ENCODE peak calls at places on chromosomes 1 and 21, in seven cellular contexts. X is fibroblast of mammary gland; D is AG04449; L is thyroid gland; B is CD4-positive, alpha-beta T cell; T is foreskin keratinocyte; M is MM.1S. P is an unnamed sample.

GRCh38 chr1:175569117-175569743 is 174.2 kb downstream of the TNR start:
- DNase-seq in X (no peak), D (no peak), L (no peak), B (no peak), T (no peak), M (no peak), P (no peak)

GRCh38 chr1:107228704-107229103 is 87.9 kb downstream of the NTNG1 start:
- DNase-seq in X (no peak), D (peak; percentile 9), L (no peak), B (no peak), T (peak; percentile 80), M (no peak), P (no peak)

GRCh38 chr21:39444406-39445145 is 1.0 kb downstream of the LCA5L start:
- DNase-seq in X (peak; percentile 32), D (no peak), L (peak; percentile 35), B (no peak), T (no peak), M (no peak), P (no peak)

GRCh38 chr1:42141978-42142377 is 11.2 kb upstream of the GUCA2B start:
- DNase-seq in X (no peak), D (no peak), L (peak; percentile 42), B (no peak), T (no peak), M (no peak), P (no peak)

GRCh38 chr21:29250642-29251041 is 48.1 kb upstream of the BACH1 start:
- DNase-seq in X (no peak), D (no peak), L (no peak), B (no peak), T (no peak), M (no peak), P (no peak)

GRCh38 chr1:51731998-51732397 is 115.1 kb downstream of the OSBPL9 start:
- DNase-seq in X (no peak), D (no peak), L (no peak), B (no peak), T (no peak), M (no peak), P (no peak)

GRCh38 chr1:224433041-224433670 is 1.4 kb downstream of the WDR26 start:
- DNase-seq in X (peak; percentile 26), D (no peak), L (peak; percentile 28), B (no peak), T (no peak), M (peak; percentile 35), P (no peak)

GRCh38 chr1:201421041-201421440 is 489 bp downstream of the TNNI1 start:
- DNase-seq in X (no peak), D (no peak), L (no peak), B (no peak), T (no peak), M (no peak), P (no peak)

GRCh38 chr1:61352845-61353435 is 270.6 kb downstream of the NFIA start:
- DNase-seq in X (no peak), D (no peak), L (no peak), B (no peak), T (no peak), M (no peak), P (no peak)

GRCh38 chr1:66402194-66402593 is 131.8 kb upstream of the SGIP1 start:
- DNase-seq in X (peak; percentile 90), D (no peak), L (no peak), B (no peak), T (no peak), M (peak; percentile 53), P (peak; percentile 47)

GRCh38 chr1:183674339-183674738 is 21.2 kb upstream of the APOBEC4 start:
- DNase-seq in X (peak; percentile 85), D (no peak), L (no peak), B (no peak), T (no peak), M (no peak), P (no peak)

GRCh38 chr1:58884706-58885661 is 101.1 kb upstream of the JUN start:
- DNase-seq in X (no peak), D (no peak), L (no peak), B (no peak), T (no peak), M (no peak), P (no peak)

GRCh38 chr1:93616221-93616995 is 65.2 kb downstream of the BCAR3 start:
- DNase-seq in X (no peak), D (no peak), L (no peak), B (no peak), T (no peak), M (no peak), P (no peak)

GRCh38 chr1:115641762-115642167 is at the start of gene VANGL1:
- DNase-seq in X (peak; percentile 42), D (no peak), L (peak; percentile 84), B (no peak), T (no peak), M (peak; percentile 56), P (peak; percentile 90)

GRCh38 chr1:94622757-94623156 is 81.2 kb upstream of the F3 start:
- DNase-seq in X (peak; percentile 20), D (no peak), L (peak; percentile 30), B (no peak), T (peak; percentile 91), M (no peak), P (no peak)

GRCh38 chr1:28208818-28209441 is 23.9 kb downstream of the DNAJC8 start:
- DNase-seq in X (peak; percentile 73), D (no peak), L (peak; percentile 73), B (peak; percentile 51), T (no peak), M (peak; percentile 68), P (peak; percentile 55)
- TF ChIP-seq CTCF in X (peak; percentile 81), D (peak; percentile 72), L (peak; percentile 31), B (peak; percentile 68), T (peak; percentile 88), M (peak; percentile 71), P (peak; percentile 80)

GRCh38 chr1:97849350-97850339 is 71.2 kb downstream of the DPYD start:
- DNase-seq in X (peak; percentile 88), D (peak; percentile 65), L (no peak), B (no peak), T (peak; percentile 49), M (peak; percentile 37), P (no peak)
- TF ChIP-seq CTCF in X (no peak), D (no peak), L (no peak), B (no peak), T (no peak), M (no peak), P (no peak)

GRCh38 chr1:205376739-205377138 is 20.0 kb upstream of the KLHDC8A start:
- DNase-seq in X (peak; percentile 58), D (no peak), L (no peak), B (no peak), T (no peak), M (no peak), P (no peak)

GRCh38 chr1:205381305-205381704 is 24.6 kb upstream of the KLHDC8A start:
- DNase-seq in X (no peak), D (no peak), L (peak; percentile 23), B (no peak), T (no peak), M (peak; percentile 83), P (no peak)

GRCh38 chr1:205380882-205381281 is 24.2 kb upstream of the KLHDC8A start:
- DNase-seq in X (no peak), D (no peak), L (no peak), B (no peak), T (no peak), M (no peak), P (no peak)

GRCh38 chr1:205377355-205377754 is 20.6 kb upstream of the KLHDC8A start:
- DNase-seq in X (no peak), D (no peak), L (no peak), B (no peak), T (no peak), M (no peak), P (no peak)

DNA sequence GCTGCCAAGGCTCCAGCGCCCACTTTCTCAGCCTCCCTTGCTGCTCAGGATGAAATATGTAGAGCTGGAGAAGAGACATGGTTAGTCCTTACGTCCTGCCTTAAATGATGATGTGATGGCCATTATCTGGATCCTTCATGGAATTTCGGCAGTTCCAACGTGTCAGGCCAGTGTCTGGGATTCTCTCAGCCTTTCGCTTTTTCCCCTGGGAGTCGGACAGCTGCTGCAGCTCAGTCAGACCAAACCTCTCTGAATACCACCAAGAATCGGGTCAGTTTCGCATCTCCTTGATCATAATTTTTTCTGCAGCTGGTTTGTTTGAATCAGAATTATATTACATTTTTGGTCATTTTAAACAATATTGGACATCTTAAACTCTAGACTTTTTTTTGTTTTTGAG is 22.3 kb upstream of the KLHDC8A start:
- DNase-seq in X (no peak), D (no peak), L (no peak), B (no peak), T (no peak), M (no peak), P (no peak)
- TF ChIP-seq CTCF in X (no peak), D (no peak), L (no peak), B (no peak), T (no peak), M (no peak), P (no peak)

GRCh38 chr1:20165522-20165951 is 20.4 kb upstream of the UBXN10 start:
- DNase-seq in X (peak; percentile 22), D (no peak), L (no peak), B (no peak), T (no peak), M (no peak), P (peak; percentile 51)
- TF ChIP-seq CTCF in X (peak; percentile 39), D (peak; percentile 10), L (no peak), B (peak; percentile 17), T (peak; percentile 63), M (peak; percentile 47), P (peak; percentile 56)

GRCh38 chr1:43991476-43992231 is at the start of gene CCDC24:
- DNase-seq in X (peak; percentile 66), D (no peak), L (peak; percentile 95), B (peak; percentile 54), T (peak; percentile 58), M (peak; percentile 82), P (peak; percentile 93)
- TF ChIP-seq CTCF in X (no peak), D (peak; percentile 3), L (no peak), B (no peak), T (no peak), M (no peak), P (no peak)